ENCODE peak calls at places on chromosomes 4 and X, in seven cellular contexts. One of them, this sample, is unnamed.

GRCh38 chr4:102285831-102286230 is 59.5 kb downstream of the SLC39A8 start:
- DNase-seq in adrenal gland: no peak
- DNase-seq in kidney epithelial cell: no peak
- DNase-seq in cardiac fibroblast: no peak
- DNase-seq in astrocyte of the spinal cord: peak
- DNase-seq in hypothalamus: no peak
- DNase-seq in mesenteric fat pad: no peak
- DNase-seq in this sample: no peak

GRCh38 chr4:29853843-29854242 is 866.3 kb upstream of the PCDH7 start:
- DNase-seq in adrenal gland: no peak
- DNase-seq in kidney epithelial cell: no peak
- DNase-seq in cardiac fibroblast: no peak
- DNase-seq in astrocyte of the spinal cord: no peak
- DNase-seq in hypothalamus: no peak
- DNase-seq in mesenteric fat pad: no peak
- DNase-seq in this sample: no peak

GRCh38 chrX:139158256-139158655 is 372.3 kb upstream of the F9 start:
- DNase-seq in adrenal gland: no peak
- DNase-seq in kidney epithelial cell: no peak
- DNase-seq in cardiac fibroblast: no peak
- DNase-seq in astrocyte of the spinal cord: no peak
- DNase-seq in hypothalamus: no peak
- DNase-seq in mesenteric fat pad: no peak
- DNase-seq in this sample: no peak

GRCh38 chrX:115093206-115093605 is 75.8 kb upstream of the IL13RA2 start:
- DNase-seq in adrenal gland: no peak
- DNase-seq in kidney epithelial cell: no peak
- DNase-seq in cardiac fibroblast: peak
- DNase-seq in astrocyte of the spinal cord: no peak
- DNase-seq in hypothalamus: no peak
- DNase-seq in mesenteric fat pad: no peak
- DNase-seq in this sample: no peak

GRCh38 chr4:122065915-122066314 is 86.2 kb upstream of the BLTP1 start:
- DNase-seq in adrenal gland: no peak
- DNase-seq in kidney epithelial cell: no peak
- DNase-seq in cardiac fibroblast: no peak
- DNase-seq in astrocyte of the spinal cord: no peak
- DNase-seq in hypothalamus: no peak
- DNase-seq in mesenteric fat pad: no peak
- DNase-seq in this sample: no peak

GRCh38 chrX:10636337-10636736 is 16.0 kb upstream of the MID1 start:
- DNase-seq in adrenal gland: peak
- DNase-seq in kidney epithelial cell: no peak
- DNase-seq in cardiac fibroblast: peak
- DNase-seq in astrocyte of the spinal cord: peak
- DNase-seq in hypothalamus: peak
- DNase-seq in mesenteric fat pad: no peak
- DNase-seq in this sample: no peak

GRCh38 chr4:144353240-144353639 is 212.7 kb upstream of the GYPA start:
- DNase-seq in adrenal gland: no peak
- DNase-seq in kidney epithelial cell: no peak
- DNase-seq in cardiac fibroblast: no peak
- DNase-seq in astrocyte of the spinal cord: no peak
- DNase-seq in hypothalamus: no peak
- DNase-seq in mesenteric fat pad: no peak
- DNase-seq in this sample: no peak

GRCh38 chr4:17168571-17168970 is 270.1 kb upstream of the LDB2 start:
- DNase-seq in adrenal gland: no peak
- DNase-seq in kidney epithelial cell: peak
- DNase-seq in cardiac fibroblast: peak
- DNase-seq in astrocyte of the spinal cord: peak
- DNase-seq in hypothalamus: no peak
- DNase-seq in mesenteric fat pad: no peak
- DNase-seq in this sample: no peak

GRCh38 chrX:129781134-129782014 is 1.6 kb downstream of the SASH3 start:
- DNase-seq in adrenal gland: peak
- DNase-seq in kidney epithelial cell: no peak
- DNase-seq in cardiac fibroblast: no peak
- DNase-seq in astrocyte of the spinal cord: no peak
- DNase-seq in hypothalamus: no peak
- DNase-seq in mesenteric fat pad: no peak
- DNase-seq in this sample: peak

GRCh38 chr4:173871643-173872042 is 341.6 kb upstream of the HAND2 start:
- DNase-seq in adrenal gland: no peak
- DNase-seq in kidney epithelial cell: no peak
- DNase-seq in cardiac fibroblast: no peak
- DNase-seq in astrocyte of the spinal cord: no peak
- DNase-seq in hypothalamus: no peak
- DNase-seq in mesenteric fat pad: no peak
- DNase-seq in this sample: no peak

GRCh38 chr4:55396305-55397023 is 707 bp downstream of the TMEM165 start:
- DNase-seq in adrenal gland: peak
- DNase-seq in kidney epithelial cell: no peak
- DNase-seq in cardiac fibroblast: peak
- DNase-seq in astrocyte of the spinal cord: peak
- DNase-seq in hypothalamus: peak
- DNase-seq in mesenteric fat pad: no peak
- DNase-seq in this sample: peak

GRCh38 chrX:53686151-53686885 is at the start of gene HUWE1:
- DNase-seq in adrenal gland: peak
- DNase-seq in kidney epithelial cell: no peak
- DNase-seq in cardiac fibroblast: peak
- DNase-seq in astrocyte of the spinal cord: peak
- DNase-seq in hypothalamus: peak
- DNase-seq in mesenteric fat pad: no peak
- DNase-seq in this sample: peak

GRCh38 chr4:176261018-176261417 is 8.0 kb downstream of the ASB5 start:
- DNase-seq in adrenal gland: no peak
- DNase-seq in kidney epithelial cell: no peak
- DNase-seq in cardiac fibroblast: no peak
- DNase-seq in astrocyte of the spinal cord: no peak
- DNase-seq in hypothalamus: no peak
- DNase-seq in mesenteric fat pad: no peak
- DNase-seq in this sample: no peak

GRCh38 chr4:61374612-61374920 is 174.4 kb downstream of the ADGRL3 start:
- DNase-seq in adrenal gland: no peak
- DNase-seq in kidney epithelial cell: no peak
- DNase-seq in cardiac fibroblast: peak
- DNase-seq in astrocyte of the spinal cord: peak
- DNase-seq in hypothalamus: no peak
- DNase-seq in mesenteric fat pad: no peak
- DNase-seq in this sample: no peak

GRCh38 chr4:187413564-187414358 is 581.8 kb upstream of the ZFP42 start:
- DNase-seq in adrenal gland: no peak
- DNase-seq in kidney epithelial cell: no peak
- DNase-seq in cardiac fibroblast: no peak
- DNase-seq in astrocyte of the spinal cord: no peak
- DNase-seq in hypothalamus: no peak
- DNase-seq in mesenteric fat pad: no peak
- DNase-seq in this sample: no peak

GRCh38 chrX:19772759-19773623 is 114.4 kb downstream of the SH3KBP1 start:
- DNase-seq in adrenal gland: no peak
- DNase-seq in kidney epithelial cell: no peak
- DNase-seq in cardiac fibroblast: no peak
- DNase-seq in astrocyte of the spinal cord: no peak
- DNase-seq in hypothalamus: no peak
- DNase-seq in mesenteric fat pad: no peak
- DNase-seq in this sample: no peak

GRCh38 chr4:110137819-110138218 is 60.6 kb downstream of the ELOVL6 start:
- DNase-seq in adrenal gland: no peak
- DNase-seq in kidney epithelial cell: no peak
- DNase-seq in cardiac fibroblast: no peak
- DNase-seq in astrocyte of the spinal cord: no peak
- DNase-seq in hypothalamus: no peak
- DNase-seq in mesenteric fat pad: no peak
- DNase-seq in this sample: no peak

GRCh38 chrX:113929004-113929403 is 654.9 kb upstream of the HTR2C start:
- DNase-seq in adrenal gland: peak
- DNase-seq in kidney epithelial cell: peak
- DNase-seq in cardiac fibroblast: peak
- DNase-seq in astrocyte of the spinal cord: peak
- DNase-seq in hypothalamus: no peak
- DNase-seq in mesenteric fat pad: no peak
- DNase-seq in this sample: no peak

GRCh38 chrX:17977696-17978095 is 116.6 kb upstream of the RAI2 start:
- DNase-seq in adrenal gland: no peak
- DNase-seq in kidney epithelial cell: no peak
- DNase-seq in cardiac fibroblast: no peak
- DNase-seq in astrocyte of the spinal cord: no peak
- DNase-seq in hypothalamus: no peak
- DNase-seq in mesenteric fat pad: no peak
- DNase-seq in this sample: no peak

GRCh38 chr4:103718993-103719319 is 829 bp downstream of the TACR3 start:
- DNase-seq in adrenal gland: no peak
- DNase-seq in kidney epithelial cell: peak
- DNase-seq in cardiac fibroblast: no peak
- DNase-seq in astrocyte of the spinal cord: peak
- DNase-seq in hypothalamus: no peak
- DNase-seq in mesenteric fat pad: no peak
- DNase-seq in this sample: no peak

GRCh38 chr4:152525878-152526277 is 10.0 kb downstream of the FBXW7 start:
- DNase-seq in adrenal gland: no peak
- DNase-seq in kidney epithelial cell: no peak
- DNase-seq in cardiac fibroblast: no peak
- DNase-seq in astrocyte of the spinal cord: no peak
- DNase-seq in hypothalamus: no peak
- DNase-seq in mesenteric fat pad: no peak
- DNase-seq in this sample: no peak

GRCh38 chr4:26687728-26688127 is 103.8 kb downstream of the TBC1D19 start:
- DNase-seq in adrenal gland: no peak
- DNase-seq in kidney epithelial cell: peak
- DNase-seq in cardiac fibroblast: peak
- DNase-seq in astrocyte of the spinal cord: peak
- DNase-seq in hypothalamus: no peak
- DNase-seq in mesenteric fat pad: no peak
- DNase-seq in this sample: no peak

GRCh38 chr4:35565640-35566039 is 678.7 kb downstream of the ARAP2 start:
- DNase-seq in adrenal gland: no peak
- DNase-seq in kidney epithelial cell: no peak
- DNase-seq in cardiac fibroblast: no peak
- DNase-seq in astrocyte of the spinal cord: no peak
- DNase-seq in hypothalamus: no peak
- DNase-seq in mesenteric fat pad: no peak
- DNase-seq in this sample: no peak

GRCh38 chr4:94395541-94395940 is 52.9 kb upstream of the HPGDS start:
- DNase-seq in adrenal gland: no peak
- DNase-seq in kidney epithelial cell: no peak
- DNase-seq in cardiac fibroblast: no peak
- DNase-seq in astrocyte of the spinal cord: no peak
- DNase-seq in hypothalamus: no peak
- DNase-seq in mesenteric fat pad: no peak
- DNase-seq in this sample: no peak

GRCh38 chr4:64756016-64756415 is 346.8 kb upstream of the TECRL start:
- DNase-seq in adrenal gland: no peak
- DNase-seq in kidney epithelial cell: no peak
- DNase-seq in cardiac fibroblast: no peak
- DNase-seq in astrocyte of the spinal cord: peak
- DNase-seq in hypothalamus: no peak
- DNase-seq in mesenteric fat pad: no peak
- DNase-seq in this sample: no peak

GRCh38 chr4:3408793-3409330 is 32.9 kb upstream of the HGFAC start:
- DNase-seq in adrenal gland: no peak
- DNase-seq in kidney epithelial cell: no peak
- DNase-seq in cardiac fibroblast: no peak
- DNase-seq in astrocyte of the spinal cord: no peak
- DNase-seq in hypothalamus: no peak
- DNase-seq in mesenteric fat pad: peak
- DNase-seq in this sample: no peak

GRCh38 chr4:113659127-113659526 is 102.4 kb downstream of the CAMK2D start:
- DNase-seq in adrenal gland: no peak
- DNase-seq in kidney epithelial cell: no peak
- DNase-seq in cardiac fibroblast: no peak
- DNase-seq in astrocyte of the spinal cord: no peak
- DNase-seq in hypothalamus: no peak
- DNase-seq in mesenteric fat pad: no peak
- DNase-seq in this sample: no peak

GRCh38 chrX:138858946-138859345 is 147.4 kb upstream of the FGF13 start:
- DNase-seq in adrenal gland: no peak
- DNase-seq in kidney epithelial cell: no peak
- DNase-seq in cardiac fibroblast: no peak
- DNase-seq in astrocyte of the spinal cord: no peak
- DNase-seq in hypothalamus: no peak
- DNase-seq in mesenteric fat pad: no peak
- DNase-seq in this sample: no peak

GRCh38 chr4:18882468-18882867 is 860.9 kb upstream of the LCORL start:
- DNase-seq in adrenal gland: no peak
- DNase-seq in kidney epithelial cell: peak
- DNase-seq in cardiac fibroblast: peak
- DNase-seq in astrocyte of the spinal cord: peak
- DNase-seq in hypothalamus: no peak
- DNase-seq in mesenteric fat pad: no peak
- DNase-seq in this sample: no peak

GRCh38 chr4:152676052-152676854 is 3.5 kb downstream of the TMEM154 start:
- DNase-seq in adrenal gland: no peak
- DNase-seq in kidney epithelial cell: no peak
- DNase-seq in cardiac fibroblast: no peak
- DNase-seq in astrocyte of the spinal cord: no peak
- DNase-seq in hypothalamus: no peak
- DNase-seq in mesenteric fat pad: no peak
- DNase-seq in this sample: no peak

GRCh38 chr4:21191304-21191703 is 491.0 kb downstream of the PACRGL start:
- DNase-seq in adrenal gland: no peak
- DNase-seq in kidney epithelial cell: no peak
- DNase-seq in cardiac fibroblast: no peak
- DNase-seq in astrocyte of the spinal cord: no peak
- DNase-seq in hypothalamus: no peak
- DNase-seq in mesenteric fat pad: no peak
- DNase-seq in this sample: no peak

GRCh38 chr4:11670304-11670703 is 241.6 kb upstream of the HS3ST1 start:
- DNase-seq in adrenal gland: no peak
- DNase-seq in kidney epithelial cell: no peak
- DNase-seq in cardiac fibroblast: no peak
- DNase-seq in astrocyte of the spinal cord: no peak
- DNase-seq in hypothalamus: no peak
- DNase-seq in mesenteric fat pad: no peak
- DNase-seq in this sample: no peak

GRCh38 chr4:67608047-67608446 is 49.5 kb downstream of the STAP1 start:
- DNase-seq in adrenal gland: no peak
- DNase-seq in kidney epithelial cell: no peak
- DNase-seq in cardiac fibroblast: no peak
- DNase-seq in astrocyte of the spinal cord: no peak
- DNase-seq in hypothalamus: no peak
- DNase-seq in mesenteric fat pad: no peak
- DNase-seq in this sample: no peak

GRCh38 chr4:128524311-128524710 is 236.7 kb upstream of the PGRMC2 start:
- DNase-seq in adrenal gland: peak
- DNase-seq in kidney epithelial cell: peak
- DNase-seq in cardiac fibroblast: peak
- DNase-seq in astrocyte of the spinal cord: peak
- DNase-seq in hypothalamus: no peak
- DNase-seq in mesenteric fat pad: no peak
- DNase-seq in this sample: no peak

GRCh38 chr4:1043658-1044468 is 32.4 kb downstream of the FGFRL1 start:
- DNase-seq in adrenal gland: peak
- DNase-seq in kidney epithelial cell: peak
- DNase-seq in cardiac fibroblast: peak
- DNase-seq in astrocyte of the spinal cord: peak
- DNase-seq in hypothalamus: peak
- DNase-seq in mesenteric fat pad: peak
- DNase-seq in this sample: peak

GRCh38 chrX:84153538-84153937 is 34.5 kb downstream of the RPS6KA6 start:
- DNase-seq in adrenal gland: no peak
- DNase-seq in kidney epithelial cell: no peak
- DNase-seq in cardiac fibroblast: no peak
- DNase-seq in astrocyte of the spinal cord: no peak
- DNase-seq in hypothalamus: no peak
- DNase-seq in mesenteric fat pad: no peak
- DNase-seq in this sample: no peak

GRCh38 chrX:370244-370962 is 16.3 kb downstream of the PPP2R3B start:
- DNase-seq in adrenal gland: no peak
- DNase-seq in kidney epithelial cell: no peak
- DNase-seq in cardiac fibroblast: no peak
- DNase-seq in astrocyte of the spinal cord: no peak
- DNase-seq in hypothalamus: no peak
- DNase-seq in mesenteric fat pad: no peak
- DNase-seq in this sample: no peak

GRCh38 chrX:35826503-35826902 is 28.4 kb downstream of the MAGEB16 start:
- DNase-seq in adrenal gland: no peak
- DNase-seq in kidney epithelial cell: no peak
- DNase-seq in cardiac fibroblast: no peak
- DNase-seq in astrocyte of the spinal cord: no peak
- DNase-seq in hypothalamus: no peak
- DNase-seq in mesenteric fat pad: no peak
- DNase-seq in this sample: no peak